ENCODE peak calls at places on chromosomes 16 and 17, in five cellular contexts. One of them, this sample, is unnamed.

GRCh38 chr16:81790277-81790676 is 11.2 kb downstream of the PLCG2 start:
- DNase-seq in WTC11: no peak
- DNase-seq in K562: no peak
- DNase-seq in GM12878: no peak
- DNase-seq in HepG2: no peak
- DNase-seq in this sample: no peak

GRCh38 chr16:29784901-29785500 is 5.5 kb upstream of the KIF22 start:
- DNase-seq in WTC11: peak; percentile 94
- DNase-seq in K562: peak; percentile 79
- DNase-seq in GM12878: no peak
- DNase-seq in HepG2: no peak
- DNase-seq in this sample: no peak

GRCh38 chr16:57304169-57305061 is 19.9 kb upstream of the PLLP start:
- DNase-seq in WTC11: no peak
- DNase-seq in K562: no peak
- DNase-seq in GM12878: peak; percentile 40
- DNase-seq in HepG2: peak; percentile 99
- DNase-seq in this sample: peak; percentile 90

GRCh38 chr16:48596326-48596725 is 13.7 kb downstream of the N4BP1 start:
- DNase-seq in WTC11: no peak
- DNase-seq in K562: no peak
- DNase-seq in GM12878: no peak
- DNase-seq in HepG2: no peak
- DNase-seq in this sample: no peak

GRCh38 chr16:87006021-87006420 is 311.2 kb downstream of the C16orf95 start:
- DNase-seq in WTC11: no peak
- DNase-seq in K562: no peak
- DNase-seq in GM12878: no peak
- DNase-seq in HepG2: no peak
- DNase-seq in this sample: no peak

GRCh38 chr17:38534498-38534885 is 71.3 kb downstream of the SRCIN1 start:
- DNase-seq in WTC11: no peak
- DNase-seq in K562: no peak
- DNase-seq in GM12878: no peak
- DNase-seq in HepG2: no peak
- DNase-seq in this sample: no peak

GRCh38 chr16:12097523-12098428 is 121.2 kb downstream of the SNX29 start:
- DNase-seq in WTC11: no peak
- DNase-seq in K562: peak; percentile 19
- DNase-seq in GM12878: no peak
- DNase-seq in HepG2: peak; percentile 98
- DNase-seq in this sample: no peak

GRCh38 chr17:78421084-78421533 is 42.7 kb downstream of the PGS1 start:
- DNase-seq in WTC11: no peak
- DNase-seq in K562: no peak
- DNase-seq in GM12878: no peak
- DNase-seq in HepG2: no peak
- DNase-seq in this sample: no peak

GRCh38 chr16:85005278-85006069 is 5.9 kb downstream of the ZDHHC7 start:
- DNase-seq in WTC11: no peak
- DNase-seq in K562: no peak
- DNase-seq in GM12878: no peak
- DNase-seq in HepG2: no peak
- DNase-seq in this sample: no peak

GRCh38 chr17:79830303-79830702 is 8.9 kb downstream of the CBX4 start:
- DNase-seq in WTC11: peak; percentile 54
- DNase-seq in K562: peak; percentile 73
- DNase-seq in GM12878: no peak
- DNase-seq in HepG2: no peak
- DNase-seq in this sample: no peak

GRCh38 chr16:48330847-48331204 is 54.4 kb downstream of the SIAH1 start:
- DNase-seq in WTC11: no peak
- DNase-seq in K562: no peak
- DNase-seq in GM12878: no peak
- DNase-seq in HepG2: no peak
- DNase-seq in this sample: no peak

GRCh38 chr16:73140944-73141343 is 93.0 kb upstream of the ZFHX3 start:
- DNase-seq in WTC11: no peak
- DNase-seq in K562: no peak
- DNase-seq in GM12878: no peak
- DNase-seq in HepG2: no peak
- DNase-seq in this sample: peak; percentile 14

GRCh38 chr16:68257906-68258800 is 6.2 kb upstream of the SLC7A6 start:
- DNase-seq in WTC11: no peak
- DNase-seq in K562: no peak
- DNase-seq in GM12878: no peak
- DNase-seq in HepG2: peak; percentile 95
- DNase-seq in this sample: peak; percentile 65

GRCh38 chr16:84186685-84187437 is at the start of gene TAF1C:
- DNase-seq in WTC11: peak; percentile 87
- DNase-seq in K562: peak; percentile 98
- DNase-seq in GM12878: peak; percentile 66
- DNase-seq in HepG2: peak; percentile 92
- DNase-seq in this sample: peak; percentile 97

GRCh38 chr17:41530062-41531048 is 2.2 kb upstream of the KRT19 start:
- DNase-seq in WTC11: no peak
- DNase-seq in K562: peak; percentile 91
- DNase-seq in GM12878: no peak
- DNase-seq in HepG2: peak; percentile 85
- DNase-seq in this sample: peak; percentile 89

GRCh38 chr17:63842173-63842539 is 329 bp downstream of the SMARCD2 start:
- DNase-seq in WTC11: peak; percentile 40
- DNase-seq in K562: no peak
- DNase-seq in GM12878: no peak
- DNase-seq in HepG2: no peak
- DNase-seq in this sample: no peak

DNA sequence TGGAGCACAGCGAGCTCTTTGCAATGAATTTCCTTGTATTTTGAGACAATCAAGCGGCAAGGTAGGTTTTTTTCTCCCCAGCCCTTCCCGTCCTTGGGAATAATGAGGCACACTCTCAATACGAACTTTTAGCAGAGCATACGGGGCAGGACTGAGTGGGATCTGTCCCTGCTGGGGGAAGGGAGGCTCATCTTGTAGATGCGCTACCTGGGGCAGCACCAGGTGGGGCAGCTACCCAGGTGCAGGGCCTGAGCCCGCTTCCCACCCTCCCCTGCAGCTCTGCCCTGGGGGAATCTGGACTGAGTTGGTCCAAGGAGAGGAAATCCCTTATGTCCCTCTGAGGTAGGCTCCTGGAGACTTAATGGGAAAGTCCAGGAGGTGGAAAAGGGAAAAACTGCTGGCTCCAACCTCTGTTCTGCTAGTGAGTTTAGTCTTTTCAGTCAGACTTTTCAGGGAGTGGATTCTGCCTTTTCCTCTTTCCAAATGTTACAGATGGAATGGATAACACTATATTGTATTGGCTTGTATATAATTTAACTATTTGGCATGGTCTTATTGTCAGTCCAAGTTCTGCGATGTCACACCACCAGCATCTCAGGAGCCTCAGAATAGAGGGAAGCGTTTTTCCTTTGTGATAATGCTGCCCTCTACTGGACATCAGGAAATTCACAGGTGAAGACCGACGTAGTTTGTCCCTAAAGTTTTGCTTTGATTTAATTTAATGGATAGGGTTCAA is 9.6 kb upstream of the CES1 start:
- DNase-seq in WTC11: no peak
- DNase-seq in K562: peak; percentile 60
- DNase-seq in GM12878: no peak
- DNase-seq in HepG2: peak; percentile 56
- DNase-seq in this sample: peak; percentile 36
- TF ChIP-seq ESRRA in WTC11: no peak
- TF ChIP-seq ESRRA in K562: no peak
- TF ChIP-seq ESRRA in GM12878: no peak
- TF ChIP-seq ESRRA in HepG2: no peak
- TF ChIP-seq ESRRA in this sample: no peak

GRCh38 chr17:82442643-82443464 is 7.7 kb downstream of the CYBC1 start:
- DNase-seq in WTC11: no peak
- DNase-seq in K562: no peak
- DNase-seq in GM12878: no peak
- DNase-seq in HepG2: no peak
- DNase-seq in this sample: no peak
- TF ChIP-seq ESRRA in WTC11: no peak
- TF ChIP-seq ESRRA in K562: no peak
- TF ChIP-seq ESRRA in GM12878: no peak
- TF ChIP-seq ESRRA in HepG2: no peak
- TF ChIP-seq ESRRA in this sample: no peak

GRCh38 chr16:55497558-55497957 is 11.3 kb upstream of the LPCAT2 start:
- DNase-seq in WTC11: no peak
- DNase-seq in K562: no peak
- DNase-seq in GM12878: no peak
- DNase-seq in HepG2: no peak
- DNase-seq in this sample: no peak

GRCh38 chr16:55492756-55493380 is 13.9 kb downstream of the MMP2 start:
- DNase-seq in WTC11: no peak
- DNase-seq in K562: no peak
- DNase-seq in GM12878: no peak
- DNase-seq in HepG2: no peak
- DNase-seq in this sample: no peak

GRCh38 chr16:55496509-55497145 is 12.2 kb upstream of the LPCAT2 start:
- DNase-seq in WTC11: no peak
- DNase-seq in K562: no peak
- DNase-seq in GM12878: no peak
- DNase-seq in HepG2: no peak
- DNase-seq in this sample: no peak

GRCh38 chr16:55495616-55496289 is 13.1 kb upstream of the LPCAT2 start:
- DNase-seq in WTC11: no peak
- DNase-seq in K562: no peak
- DNase-seq in GM12878: no peak
- DNase-seq in HepG2: peak; percentile 65
- DNase-seq in this sample: no peak

DNA sequence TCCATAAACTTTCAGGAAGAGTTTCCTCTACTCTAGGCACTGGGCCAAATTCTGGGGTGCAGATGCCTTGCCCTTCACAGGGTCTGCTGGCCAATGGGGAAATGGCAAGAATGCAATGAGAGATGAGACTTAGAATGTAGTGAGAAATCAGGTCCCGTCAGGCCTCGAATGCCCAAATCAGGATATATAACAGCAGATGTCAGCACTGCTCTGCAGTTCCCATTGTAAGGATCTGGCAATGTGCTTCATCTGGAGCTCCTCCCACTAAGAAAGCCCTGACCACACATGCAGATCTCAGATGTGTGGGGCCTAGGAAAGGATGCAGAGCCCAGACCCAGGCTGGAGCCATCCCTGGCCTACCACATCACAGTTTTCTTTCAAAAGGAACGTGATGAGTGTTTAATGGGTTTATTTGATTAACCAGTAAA is 13.9 kb upstream of the LPCAT2 start:
- DNase-seq in WTC11: no peak
- DNase-seq in K562: peak; percentile 39
- DNase-seq in GM12878: no peak
- DNase-seq in HepG2: peak; percentile 49
- DNase-seq in this sample: no peak
- TF ChIP-seq ESRRA in WTC11: no peak
- TF ChIP-seq ESRRA in K562: no peak
- TF ChIP-seq ESRRA in GM12878: no peak
- TF ChIP-seq ESRRA in HepG2: no peak
- TF ChIP-seq ESRRA in this sample: no peak

GRCh38 chr17:81103379-81103778 is 61.9 kb upstream of the PVALEF start:
- DNase-seq in WTC11: no peak
- DNase-seq in K562: no peak
- DNase-seq in GM12878: no peak
- DNase-seq in HepG2: no peak
- DNase-seq in this sample: no peak

GRCh38 chr17:81101614-81102306 is 63.5 kb upstream of the PVALEF start:
- DNase-seq in WTC11: peak; percentile 96
- DNase-seq in K562: peak; percentile 95
- DNase-seq in GM12878: peak; percentile 13
- DNase-seq in HepG2: peak; percentile 91
- DNase-seq in this sample: peak; percentile 98

GRCh38 chr17:81100668-81101067 is 64.6 kb upstream of the PVALEF start:
- DNase-seq in WTC11: no peak
- DNase-seq in K562: no peak
- DNase-seq in GM12878: no peak
- DNase-seq in HepG2: no peak
- DNase-seq in this sample: no peak

GRCh38 chr17:81102352-81102751 is 63.0 kb upstream of the PVALEF start:
- DNase-seq in WTC11: no peak
- DNase-seq in K562: no peak
- DNase-seq in GM12878: no peak
- DNase-seq in HepG2: no peak
- DNase-seq in this sample: no peak

GRCh38 chr17:81102869-81103268 is 62.4 kb upstream of the PVALEF start:
- DNase-seq in WTC11: no peak
- DNase-seq in K562: no peak
- DNase-seq in GM12878: no peak
- DNase-seq in HepG2: no peak
- DNase-seq in this sample: no peak
- TF ChIP-seq ESRRA in WTC11: no peak
- TF ChIP-seq ESRRA in K562: no peak
- TF ChIP-seq ESRRA in GM12878: no peak
- TF ChIP-seq ESRRA in HepG2: no peak
- TF ChIP-seq ESRRA in this sample: no peak

GRCh38 chr16:74667215-74667765 is 613 bp upstream of the RFWD3 start:
- DNase-seq in WTC11: peak; percentile 60
- DNase-seq in K562: peak; percentile 46
- DNase-seq in GM12878: no peak
- DNase-seq in HepG2: peak; percentile 41
- DNase-seq in this sample: no peak

GRCh38 chr16:74661064-74661463 is 5.6 kb downstream of the RFWD3 start:
- DNase-seq in WTC11: no peak
- DNase-seq in K562: no peak
- DNase-seq in GM12878: no peak
- DNase-seq in HepG2: no peak
- DNase-seq in this sample: no peak

GRCh38 chr16:74666010-74666421 is 661 bp downstream of the RFWD3 start:
- DNase-seq in WTC11: no peak
- DNase-seq in K562: no peak
- DNase-seq in GM12878: no peak
- DNase-seq in HepG2: no peak
- DNase-seq in this sample: no peak

DNA sequence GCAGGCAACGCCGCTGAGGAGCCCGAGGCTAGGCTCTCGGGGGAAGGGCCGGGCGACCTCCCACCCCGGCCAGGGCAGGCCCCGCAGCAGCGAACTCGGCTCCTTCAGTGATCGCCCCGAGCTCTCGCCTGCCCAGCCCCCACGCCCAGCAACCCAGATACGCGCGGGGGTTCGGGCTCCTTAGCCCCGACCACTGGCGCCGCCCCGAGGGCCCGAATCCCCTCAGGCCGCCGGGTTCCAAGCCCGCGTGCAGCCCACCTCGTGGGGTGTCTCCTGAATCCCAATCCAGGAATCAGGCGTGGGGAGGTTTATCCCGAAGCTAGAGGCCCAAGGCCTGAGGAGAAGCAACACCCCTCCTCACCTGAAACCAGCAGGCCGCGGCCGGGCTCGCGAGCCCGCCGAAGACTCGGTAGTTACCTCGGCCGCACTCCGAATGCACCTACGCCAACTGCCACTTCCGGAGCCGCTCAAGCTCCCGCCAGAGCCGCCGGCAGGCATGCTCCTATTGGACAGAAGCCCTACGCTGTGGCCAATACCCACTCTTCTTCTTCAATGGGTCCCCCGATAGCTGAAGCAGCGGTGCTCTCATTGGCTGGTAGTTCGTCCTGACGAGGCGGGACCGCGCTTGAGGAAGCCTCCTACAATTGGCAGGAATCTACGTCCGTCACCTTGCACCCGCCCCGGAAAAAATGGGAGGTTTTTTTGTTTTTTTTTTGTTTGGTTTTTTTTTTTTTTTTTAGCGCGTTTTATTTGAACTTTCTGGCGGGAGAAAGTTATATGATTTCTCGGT is at the start of gene RFWD3:
- DNase-seq in WTC11: peak; percentile 96
- DNase-seq in K562: peak; percentile 100
- DNase-seq in GM12878: peak; percentile 94
- DNase-seq in HepG2: peak; percentile 99
- DNase-seq in this sample: peak; percentile 100
- TF ChIP-seq ESRRA in WTC11: peak; percentile 41
- TF ChIP-seq ESRRA in K562: peak; percentile 24
- TF ChIP-seq ESRRA in GM12878: no peak
- TF ChIP-seq ESRRA in HepG2: no peak
- TF ChIP-seq ESRRA in this sample: no peak

This sample was measured in A549.